ENCODE peak calls at places on chromosomes 11 and 22, in four cellular contexts. C, K, I and G are unnamed samples.
A peak's percentile ranks its signal among the peaks of the same experiment; 100 is the strongest.

GRCh38 chr22:49365910-49366309 is 461.8 kb downstream of the BRD1 start:
- DNase-seq in C (no peak), K (no peak), I (no peak), G (no peak)

GRCh38 chr22:49332691-49333090 is 495.0 kb downstream of the BRD1 start:
- DNase-seq in C (no peak), K (no peak), I (no peak), G (no peak)

GRCh38 chr22:23305321-23305910 is 125.1 kb downstream of the BCR start:
- DNase-seq in C (no peak), K (no peak), I (no peak), G (no peak)

GRCh38 chr11:65251476-65251875 is 10.3 kb upstream of the POLA2 start:
- DNase-seq in C (no peak), K (no peak), I (no peak), G (no peak)

GRCh38 chr22:41300661-41301060 is 664 bp upstream of the ZC3H7B start:
- DNase-seq in C (no peak), K (no peak), I (no peak), G (no peak)

GRCh38 chr22:37749831-37750595 is 53.2 kb downstream of the TRIOBP start:
- DNase-seq in C (no peak), K (no peak), I (no peak), G (no peak)

GRCh38 chr22:42585096-42585495 is 29.6 kb downstream of the POLDIP3 start:
- DNase-seq in C (no peak), K (no peak), I (no peak), G (no peak)

GRCh38 chr11:77201991-77202841 is 74.2 kb downstream of the MYO7A start:
- DNase-seq in C (no peak), K (no peak), I (no peak), G (peak; percentile 36)

GRCh38 chr11:10916674-10917073 is 58.8 kb upstream of the ZBED5 start:
- DNase-seq in C (no peak), K (no peak), I (no peak), G (no peak)

GRCh38 chr11:26947904-26948639 is 45.8 kb upstream of the FIBIN start:
- DNase-seq in C (no peak), K (no peak), I (no peak), G (no peak)

GRCh38 chr11:104614117-104614716 is 284.0 kb downstream of the CASP12 start:
- DNase-seq in C (no peak), K (no peak), I (no peak), G (no peak)

GRCh38 chr11:69280994-69281393 is 13.0 kb upstream of the MYEOV start:
- DNase-seq in C (no peak), K (no peak), I (no peak), G (peak; percentile 39)

GRCh38 chr11:113874920-113875413 is 405 bp downstream of the USP28 start:
- DNase-seq in C (no peak), K (peak; percentile 50), I (no peak), G (no peak)

GRCh38 chr22:23242473-23243001 is 62.2 kb downstream of the BCR start:
- DNase-seq in C (peak; percentile 65), K (no peak), I (peak; percentile 44), G (no peak)

GRCh38 chr22:17674152-17674551 is 35.6 kb downstream of the BCL2L13 start:
- DNase-seq in C (no peak), K (no peak), I (no peak), G (no peak)

GRCh38 chr11:119755351-119756071 is 26.5 kb upstream of the NECTIN1 start:
- DNase-seq in C (no peak), K (no peak), I (no peak), G (no peak)

GRCh38 chr22:46638601-46639431 is 18.6 kb downstream of the GRAMD4 start:
- DNase-seq in C (no peak), K (no peak), I (no peak), G (no peak)

GRCh38 chr11:6270584-6271246 is 11.1 kb downstream of the CCKBR start:
- DNase-seq in C (no peak), K (no peak), I (no peak), G (no peak)

GRCh38 chr22:49099089-49099488 is 728.6 kb downstream of the BRD1 start:
- DNase-seq in C (no peak), K (no peak), I (no peak), G (no peak)

GRCh38 chr22:37607010-37607911 is 1.4 kb upstream of the GGA1 start:
- DNase-seq in C (peak; percentile 88), K (peak; percentile 85), I (peak; percentile 92), G (peak; percentile 95)

GRCh38 chr11:65439331-65440181 is 17.0 kb downstream of the NEAT1 start:
- DNase-seq in C (no peak), K (no peak), I (no peak), G (no peak)

GRCh38 chr11:131302831-131303230 is 67.6 kb upstream of the NTM start:
- DNase-seq in C (no peak), K (no peak), I (no peak), G (no peak)

GRCh38 chr11:7671807-7672206 is 1.5 kb downstream of the CYB5R2 start:
- DNase-seq in C (no peak), K (peak; percentile 37), I (no peak), G (no peak)

GRCh38 chr11:64318694-64319420 is 936 bp downstream of the PRDX5 start:
- DNase-seq in C (no peak), K (no peak), I (no peak), G (peak; percentile 67)

GRCh38 chr22:19368876-19369275 is 62.7 kb downstream of the HIRA start:
- DNase-seq in C (no peak), K (no peak), I (no peak), G (no peak)

GRCh38 chr22:35528967-35529366 is 11.7 kb upstream of the RASD2 start:
- DNase-seq in C (no peak), K (no peak), I (no peak), G (no peak)

GRCh38 chr11:70456921-70457532 is 58.7 kb downstream of the CTTN start:
- DNase-seq in C (no peak), K (no peak), I (no peak), G (no peak)

GRCh38 chr11:126990716-126991480 is 9.7 kb downstream of the KIRREL3 start:
- DNase-seq in C (no peak), K (no peak), I (no peak), G (no peak)

GRCh38 chr11:80955588-80955987 is 1514.8 kb upstream of the TENM4 start:
- DNase-seq in C (no peak), K (no peak), I (no peak), G (no peak)

GRCh38 chr11:31652528-31652927 is 143.0 kb downstream of the ELP4 start:
- DNase-seq in C (no peak), K (no peak), I (no peak), G (no peak)

GRCh38 chr11:1773131-1773510 is 9.4 kb upstream of the CTSD start:
- DNase-seq in C (no peak), K (no peak), I (no peak), G (no peak)

GRCh38 chr11:2652857-2653643 is 46.7 kb downstream of the KCNQ1OT1 start:
- DNase-seq in C (no peak), K (no peak), I (no peak), G (no peak)

GRCh38 chr11:6640985-6641701 is 14.5 kb downstream of the DCHS1 start:
- DNase-seq in C (no peak), K (no peak), I (no peak), G (no peak)

GRCh38 chr22:19896665-19897355 is 42.1 kb upstream of the GNB1L start:
- DNase-seq in C (no peak), K (no peak), I (no peak), G (no peak)

GRCh38 chr11:71987521-71987920 is 11.2 kb upstream of the IL18BP start:
- DNase-seq in C (no peak), K (no peak), I (no peak), G (no peak)